ENCODE peak calls at places on chromosome 6, in seven cellular contexts. One of them, this sample, is unnamed.

GRCh38 chr6:14726816-14727493 is 518.9 kb upstream of the JARID2 start:
- DNase-seq in BJ: no peak
- DNase-seq in putamen: no peak
- DNase-seq in caudate nucleus: no peak
- DNase-seq in stimulated activated naive B cell treated with anti-CD40 and anti-IgM and Interleukin-4, amounts not matched to agents 10 μg/mL and 1 μg/mL and 100 μg/mL, for 72 hours: no peak
- DNase-seq in NCI-H345: no peak
- DNase-seq in stimulated activated CD4-positive, alpha-beta T cell treated with anti-CD3 and anti-CD28 coated beads, Interleukin-1b, Interleukin-23, amount 100 ng/mL, for 24 hours: no peak
- DNase-seq in this sample: no peak

GRCh38 chr6:34143884-34144580 is 1.9 kb downstream of the GRM4 start:
- DNase-seq in stimulated activated CD4-positive, alpha-beta T cell treated with anti-CD3 and anti-CD28 coated beads, Interleukin-1b, Interleukin-23, amount 100 ng/mL, for 24 hours: no peak
- DNase-seq in caudate nucleus: peak; percentile 11
- DNase-seq in NCI-H345: peak; percentile 55
- DNase-seq in BJ: no peak
- DNase-seq in stimulated activated naive B cell treated with anti-CD40 and anti-IgM and Interleukin-4, amounts not matched to agents 10 μg/mL and 1 μg/mL and 100 μg/mL, for 72 hours: peak; percentile 34
- DNase-seq in putamen: no peak
- DNase-seq in this sample: peak; percentile 79

GRCh38 chr6:134665029-134665723 is 284.7 kb downstream of the ALDH8A1 start:
- DNase-seq in NCI-H345: no peak
- DNase-seq in BJ: no peak
- DNase-seq in caudate nucleus: no peak
- DNase-seq in stimulated activated CD4-positive, alpha-beta T cell treated with anti-CD3 and anti-CD28 coated beads, Interleukin-1b, Interleukin-23, amount 100 ng/mL, for 24 hours: no peak
- DNase-seq in putamen: no peak
- DNase-seq in stimulated activated naive B cell treated with anti-CD40 and anti-IgM and Interleukin-4, amounts not matched to agents 10 μg/mL and 1 μg/mL and 100 μg/mL, for 72 hours: no peak
- DNase-seq in this sample: no peak

GRCh38 chr6:7157752-7158616 is 50.2 kb downstream of the RREB1 start:
- DNase-seq in stimulated activated CD4-positive, alpha-beta T cell treated with anti-CD3 and anti-CD28 coated beads, Interleukin-1b, Interleukin-23, amount 100 ng/mL, for 24 hours: no peak
- DNase-seq in putamen: no peak
- DNase-seq in NCI-H345: no peak
- DNase-seq in BJ: no peak
- DNase-seq in caudate nucleus: no peak
- DNase-seq in stimulated activated naive B cell treated with anti-CD40 and anti-IgM and Interleukin-4, amounts not matched to agents 10 μg/mL and 1 μg/mL and 100 μg/mL, for 72 hours: no peak
- DNase-seq in this sample: no peak

GRCh38 chr6:41723178-41723935 is 12.1 kb downstream of the TFEB start:
- DNase-seq in caudate nucleus: peak; percentile 38
- DNase-seq in stimulated activated CD4-positive, alpha-beta T cell treated with anti-CD3 and anti-CD28 coated beads, Interleukin-1b, Interleukin-23, amount 100 ng/mL, for 24 hours: no peak
- DNase-seq in NCI-H345: no peak
- DNase-seq in stimulated activated naive B cell treated with anti-CD40 and anti-IgM and Interleukin-4, amounts not matched to agents 10 μg/mL and 1 μg/mL and 100 μg/mL, for 72 hours: peak; percentile 88
- DNase-seq in BJ: peak; percentile 71
- DNase-seq in putamen: no peak
- DNase-seq in this sample: no peak

GRCh38 chr6:129717287-129717686 is 7.3 kb upstream of the ARHGAP18 start:
- DNase-seq in putamen: no peak
- DNase-seq in NCI-H345: no peak
- DNase-seq in BJ: no peak
- DNase-seq in caudate nucleus: no peak
- DNase-seq in stimulated activated naive B cell treated with anti-CD40 and anti-IgM and Interleukin-4, amounts not matched to agents 10 μg/mL and 1 μg/mL and 100 μg/mL, for 72 hours: no peak
- DNase-seq in stimulated activated CD4-positive, alpha-beta T cell treated with anti-CD3 and anti-CD28 coated beads, Interleukin-1b, Interleukin-23, amount 100 ng/mL, for 24 hours: no peak
- DNase-seq in this sample: no peak

GRCh38 chr6:135147637-135148592 is 33.2 kb upstream of the MYB start:
- DNase-seq in NCI-H345: no peak
- DNase-seq in caudate nucleus: no peak
- DNase-seq in BJ: no peak
- DNase-seq in putamen: no peak
- DNase-seq in stimulated activated naive B cell treated with anti-CD40 and anti-IgM and Interleukin-4, amounts not matched to agents 10 μg/mL and 1 μg/mL and 100 μg/mL, for 72 hours: no peak
- DNase-seq in stimulated activated CD4-positive, alpha-beta T cell treated with anti-CD3 and anti-CD28 coated beads, Interleukin-1b, Interleukin-23, amount 100 ng/mL, for 24 hours: no peak
- DNase-seq in this sample: no peak

GRCh38 chr6:169172435-169172834 is 81.2 kb downstream of the THBS2 start:
- DNase-seq in caudate nucleus: no peak
- DNase-seq in putamen: no peak
- DNase-seq in stimulated activated CD4-positive, alpha-beta T cell treated with anti-CD3 and anti-CD28 coated beads, Interleukin-1b, Interleukin-23, amount 100 ng/mL, for 24 hours: no peak
- DNase-seq in NCI-H345: no peak
- DNase-seq in BJ: peak; percentile 79
- DNase-seq in stimulated activated naive B cell treated with anti-CD40 and anti-IgM and Interleukin-4, amounts not matched to agents 10 μg/mL and 1 μg/mL and 100 μg/mL, for 72 hours: no peak
- DNase-seq in this sample: no peak

This sample was measured in endothelial cell.